ENCODE peak calls at places on chromosomes 16 and 17, in five cellular contexts. K is SK-N-SH, W is GM12878, Q is IMR-90, B is K562. V is an unnamed sample.

GRCh38 chr17:64783556-64784352 is 121.6 kb upstream of the SMURF2 start:
- DNase-seq in B (no peak), W (no peak), Q (no peak), K (no peak), V (no peak)

GRCh38 chr17:69900829-69901228 is 174.2 kb upstream of the KCNJ16 start:
- DNase-seq in K (no peak), B (no peak), W (no peak), Q (no peak), V (no peak)

GRCh38 chr16:86611517-86611840 is 33.1 kb downstream of the FOXL1 start:
- DNase-seq in B (no peak), Q (peak; percentile 90), K (no peak), W (no peak), V (no peak)

GRCh38 chr17:76544123-76544915 is 4.5 kb downstream of the PRCD start:
- DNase-seq in Q (no peak), K (peak; percentile 90), B (no peak), W (no peak), V (no peak)

GRCh38 chr16:27642753-27643152 is 92.8 kb downstream of the KATNIP start:
- DNase-seq in W (no peak), B (peak; percentile 44), K (no peak), Q (peak; percentile 21), V (no peak)

GRCh38 chr17:72588961-72589360 is 468.1 kb downstream of the SOX9 start:
- DNase-seq in Q (peak; percentile 89), W (no peak), B (no peak), K (no peak), V (peak; percentile 71)

GRCh38 chr17:64499805-64500486 is 3.1 kb upstream of the POLG2 start:
- DNase-seq in B (no peak), K (no peak), Q (peak; percentile 60), W (no peak), V (peak; percentile 40)

GRCh38 chr16:48824271-48824670 is 214.3 kb upstream of the N4BP1 start:
- DNase-seq in K (no peak), B (no peak), Q (no peak), W (no peak), V (no peak)

GRCh38 chr16:22622703-22623102 is 112.0 kb downstream of the NPIPB5 start:
- DNase-seq in B (no peak), Q (no peak), W (no peak), K (no peak), V (no peak)

GRCh38 chr16:86353185-86353584 is 157.1 kb upstream of the FOXF1 start:
- DNase-seq in Q (peak; percentile 86), W (no peak), B (no peak), K (no peak), V (no peak)

GRCh38 chr17:17533901-17534441 is 37.8 kb upstream of the RASD1 start:
- DNase-seq in W (no peak), Q (no peak), B (no peak), K (no peak), V (peak; percentile 42)

GRCh38 chr17:17536702-17537101 is 40.5 kb upstream of the RASD1 start:
- DNase-seq in K (no peak), W (no peak), B (no peak), Q (no peak), V (peak; percentile 17)

GRCh38 chr17:17537311-17538099 is 41.3 kb upstream of the RASD1 start:
- DNase-seq in W (no peak), B (no peak), Q (peak; percentile 37), K (no peak), V (peak; percentile 26)

GRCh38 chr17:17538417-17539391 is 42.5 kb upstream of the RASD1 start:
- DNase-seq in B (peak; percentile 26), W (no peak), K (no peak), Q (peak; percentile 6), V (peak; percentile 82)

DNA sequence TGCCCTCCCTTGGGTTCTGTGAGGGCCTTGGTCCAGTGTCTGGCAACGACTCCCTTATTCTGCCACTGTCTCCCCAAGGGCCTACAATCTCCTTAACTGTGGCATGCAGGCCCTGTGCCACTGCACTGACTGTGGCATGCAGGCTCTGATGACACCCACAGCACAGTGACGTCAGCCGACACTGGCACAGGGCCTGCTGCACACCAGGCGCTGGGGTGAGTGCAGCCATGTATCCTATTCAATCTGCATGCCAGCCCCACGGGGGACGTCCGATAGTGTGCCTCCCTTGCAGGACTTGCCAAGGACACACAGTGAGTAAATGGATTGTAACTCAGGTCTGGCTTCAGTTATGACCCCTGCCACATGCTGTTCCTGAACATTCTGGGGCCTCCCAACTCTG is 39.8 kb upstream of the RASD1 start:
- DNase-seq in B (no peak), Q (peak; percentile 39), W (no peak), K (peak; percentile 62), V (peak; percentile 80)
- TF ChIP-seq RCOR1 in B (no peak), Q (no peak), W (no peak), K (no peak), V (no peak)

DNA sequence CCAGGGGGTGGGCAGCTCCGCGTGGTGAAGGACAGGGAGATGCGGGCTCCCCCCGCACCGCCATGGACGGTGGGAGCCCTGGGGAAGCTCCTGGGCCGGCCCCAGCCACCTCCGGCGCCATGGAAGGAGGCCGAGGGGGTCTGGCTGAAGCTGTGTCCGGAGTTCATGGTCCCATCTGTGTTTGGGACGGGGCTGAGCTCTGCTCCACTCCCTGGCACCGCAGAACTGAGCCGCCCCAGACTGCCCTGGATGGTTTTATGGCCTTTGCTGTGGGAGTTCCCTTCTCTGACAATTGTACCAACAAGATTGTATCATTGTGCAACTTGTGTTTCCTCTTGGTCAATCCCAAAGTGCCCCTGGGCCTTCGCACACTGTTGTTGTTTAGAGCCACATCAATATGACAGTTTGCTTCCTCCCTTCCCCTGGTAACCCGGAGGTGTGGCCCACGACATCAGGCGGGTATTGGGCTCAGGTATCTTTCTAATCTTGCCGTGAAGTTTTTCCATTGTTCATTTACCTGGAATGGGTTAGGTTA is 942 bp downstream of the KRT23 start:
- DNase-seq in K (no peak), Q (no peak), W (no peak), B (no peak), V (no peak)
- TF ChIP-seq SMC3 in K (no peak), Q (no peak), W (no peak), B (no peak), V (no peak)

GRCh38 chr17:39563476-39563875 is 44.2 kb downstream of the NEUROD2 start:
- DNase-seq in W (no peak), Q (no peak), K (peak; percentile 55), B (no peak), V (no peak)
- TF ChIP-seq RCOR1 in W (no peak), Q (no peak), K (no peak), B (no peak), V (no peak)

GRCh38 chr16:19400709-19401108 is 17.0 kb upstream of the TMC5 start:
- DNase-seq in Q (no peak), K (no peak), B (no peak), W (no peak), V (no peak)
- TF ChIP-seq SMC3 in Q (no peak), K (no peak), B (no peak), W (no peak), V (no peak)

GRCh38 chr16:30738984-30739951 is 9.0 kb upstream of the PHKG2 start:
- DNase-seq in W (no peak), K (no peak), Q (no peak), B (no peak), V (no peak)

GRCh38 chr16:30740364-30741251 is 7.6 kb upstream of the PHKG2 start:
- DNase-seq in W (no peak), K (no peak), Q (peak; percentile 55), B (peak; percentile 54), V (peak; percentile 85)

GRCh38 chr16:30744146-30744545 is 4.1 kb upstream of the PHKG2 start:
- DNase-seq in Q (no peak), K (no peak), W (no peak), B (no peak), V (no peak)

GRCh38 chr16:30743690-30744089 is 4.5 kb upstream of the PHKG2 start:
- DNase-seq in W (no peak), Q (no peak), B (no peak), K (no peak), V (no peak)

GRCh38 chr16:30741461-30741914 is 6.7 kb upstream of the PHKG2 start:
- DNase-seq in K (no peak), B (no peak), Q (peak; percentile 92), W (no peak), V (peak; percentile 88)
- TF ChIP-seq RCOR1 in K (no peak), B (no peak), Q (no peak), W (no peak), V (no peak)

DNA sequence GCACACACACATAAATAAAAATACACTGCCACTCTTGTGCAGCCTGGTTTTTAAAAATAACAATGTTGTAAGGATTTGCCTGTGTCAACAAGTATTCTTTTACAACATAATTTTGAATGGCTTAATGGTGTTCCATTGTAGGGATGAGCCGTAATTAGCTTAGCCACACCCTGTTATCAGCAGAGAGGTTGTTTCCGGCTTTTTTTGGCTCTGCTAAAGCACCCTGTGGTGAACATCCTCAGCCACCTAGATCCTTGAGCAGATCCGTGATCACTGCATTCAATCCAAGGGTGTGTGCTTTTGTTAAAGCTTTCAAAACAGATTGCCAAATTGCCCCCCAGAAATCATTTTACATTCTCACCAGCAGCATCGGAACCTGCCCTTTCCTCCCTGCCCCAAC is 7.0 kb downstream of the KATNB1 start:
- DNase-seq in Q (no peak), B (no peak), K (no peak), W (no peak), V (no peak)
- TF ChIP-seq SMC3 in Q (no peak), B (no peak), K (no peak), W (no peak), V (no peak)

GRCh38 chr17:38329808-38330730 is 13.7 kb downstream of the GPR179 start:
- DNase-seq in Q (no peak), K (peak; percentile 20), B (no peak), W (no peak), V (no peak)

GRCh38 chr17:38334480-38335364 is 9.0 kb downstream of the GPR179 start:
- DNase-seq in Q (no peak), W (no peak), B (no peak), K (peak; percentile 14), V (no peak)

GRCh38 chr17:38333635-38334295 is 10.0 kb downstream of the GPR179 start:
- DNase-seq in W (no peak), B (peak; percentile 84), Q (no peak), K (peak; percentile 78), V (peak; percentile 59)

GRCh38 chr17:38330941-38331411 is 12.8 kb downstream of the GPR179 start:
- DNase-seq in B (no peak), W (no peak), K (no peak), Q (no peak), V (no peak)

DNA sequence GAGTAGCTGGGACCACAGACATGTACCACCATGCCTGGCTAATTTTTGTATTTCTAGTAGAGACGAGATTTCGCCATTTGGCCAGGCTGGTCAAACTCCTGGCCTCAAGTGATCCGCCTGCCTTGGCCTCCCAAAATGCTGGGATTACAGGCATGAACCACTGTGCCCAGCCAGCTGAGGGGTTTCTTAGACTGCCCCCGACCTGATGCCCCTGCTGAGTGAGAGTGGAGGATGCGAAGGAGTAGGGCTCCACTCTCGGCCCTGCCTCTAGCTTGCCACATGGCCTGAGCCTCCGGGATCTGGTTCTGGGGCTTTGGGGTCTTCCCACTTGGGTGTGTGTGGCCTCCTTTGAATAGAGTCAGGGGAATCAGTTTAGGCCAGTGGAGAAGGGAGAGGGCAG is 11.0 kb downstream of the GPR179 start:
- DNase-seq in Q (no peak), B (no peak), W (no peak), K (no peak), V (no peak)
- TF ChIP-seq RCOR1 in Q (no peak), B (no peak), W (no peak), K (no peak), V (no peak)

V was measured in A549.